ENCODE peak calls at places on chromosomes 6 and 20, in four cellular contexts. One of them, this sample, is unnamed.

GRCh38 chr6:99119109-99120031 is 171.6 kb upstream of the FBXL4 start:
- DNase-seq in brain microvascular endothelial cell: peak
- DNase-seq in NCI-H510A treated with DMSO at 0.1 percent for 48 hours: peak
- DNase-seq in body of pancreas: no peak
- DNase-seq in this sample: peak

GRCh38 chr6:108068618-108069017 is 5.9 kb downstream of the OSTM1 start:
- DNase-seq in NCI-H510A treated with DMSO at 0.1 percent for 48 hours: no peak
- DNase-seq in brain microvascular endothelial cell: no peak
- DNase-seq in body of pancreas: no peak
- DNase-seq in this sample: no peak

GRCh38 chr20:19249515-19249914 is 37.1 kb downstream of the SLC24A3 start:
- DNase-seq in brain microvascular endothelial cell: no peak
- DNase-seq in body of pancreas: no peak
- DNase-seq in NCI-H510A treated with DMSO at 0.1 percent for 48 hours: no peak
- DNase-seq in this sample: peak

GRCh38 chr6:2890981-2891767 is 11.9 kb downstream of the SERPINB9 start:
- DNase-seq in brain microvascular endothelial cell: no peak
- DNase-seq in NCI-H510A treated with DMSO at 0.1 percent for 48 hours: no peak
- DNase-seq in body of pancreas: no peak
- DNase-seq in this sample: no peak

GRCh38 chr20:56773731-56774130 is 144.6 kb downstream of the TFAP2C start:
- DNase-seq in brain microvascular endothelial cell: no peak
- DNase-seq in body of pancreas: no peak
- DNase-seq in NCI-H510A treated with DMSO at 0.1 percent for 48 hours: no peak
- DNase-seq in this sample: no peak

GRCh38 chr20:43448748-43449535 is 8.8 kb upstream of the SRSF6 start:
- DNase-seq in NCI-H510A treated with DMSO at 0.1 percent for 48 hours: peak
- DNase-seq in body of pancreas: peak
- DNase-seq in brain microvascular endothelial cell: peak
- DNase-seq in this sample: peak

GRCh38 chr6:47379328-47379727 is 69.6 kb upstream of the TNFRSF21 start:
- DNase-seq in NCI-H510A treated with DMSO at 0.1 percent for 48 hours: no peak
- DNase-seq in body of pancreas: no peak
- DNase-seq in brain microvascular endothelial cell: no peak
- DNase-seq in this sample: no peak

GRCh38 chr6:7051780-7052440 is 55.9 kb upstream of the RREB1 start:
- DNase-seq in NCI-H510A treated with DMSO at 0.1 percent for 48 hours: peak
- DNase-seq in brain microvascular endothelial cell: peak
- DNase-seq in body of pancreas: peak
- DNase-seq in this sample: peak

GRCh38 chr20:63027425-63028389 is 20.9 kb upstream of the BHLHE23 start:
- DNase-seq in brain microvascular endothelial cell: no peak
- DNase-seq in body of pancreas: peak
- DNase-seq in NCI-H510A treated with DMSO at 0.1 percent for 48 hours: no peak
- DNase-seq in this sample: no peak

GRCh38 chr6:39929733-39930461 is 4.4 kb downstream of the MOCS1 start:
- DNase-seq in NCI-H510A treated with DMSO at 0.1 percent for 48 hours: no peak
- DNase-seq in brain microvascular endothelial cell: peak
- DNase-seq in body of pancreas: no peak
- DNase-seq in this sample: no peak

GRCh38 chr6:152746172-152746553 is 4.4 kb upstream of the VIP start:
- DNase-seq in body of pancreas: no peak
- DNase-seq in NCI-H510A treated with DMSO at 0.1 percent for 48 hours: no peak
- DNase-seq in brain microvascular endothelial cell: peak
- DNase-seq in this sample: no peak